ENCODE peak calls at places on chromosomes 11 and 22, in four cellular contexts. O, B, L and U are unnamed samples.

GRCh38 chr11:13277719-13278619 is at the start of gene BMAL1:
- DNase-seq in O (peak), L (no peak), B (peak), U (peak)

GRCh38 chr11:127035812-127036211 is 35.2 kb upstream of the KIRREL3 start:
- DNase-seq in O (no peak), L (no peak), B (no peak), U (no peak)

GRCh38 chr11:64750361-64751054 is 6.6 kb upstream of the RASGRP2 start:
- DNase-seq in L (no peak), O (no peak), B (no peak), U (peak)

GRCh38 chr11:89436071-89436470 is 55.1 kb downstream of the NOX4 start:
- DNase-seq in B (no peak), L (peak), O (no peak), U (no peak)

GRCh38 chr11:13315517-13316432 is 38.2 kb downstream of the BMAL1 start:
- DNase-seq in B (no peak), L (no peak), O (no peak), U (no peak)

GRCh38 chr11:47248304-47248663 is 330 bp downstream of the ACP2 start:
- DNase-seq in O (no peak), B (no peak), L (no peak), U (no peak)

GRCh38 chr22:31313366-31314147 is 21.3 kb upstream of the PIK3IP1 start:
- DNase-seq in O (no peak), B (peak), L (peak), U (peak)

GRCh38 chr22:32803020-32803758 is 1.7 kb downstream of the TIMP3 start:
- DNase-seq in B (no peak), O (no peak), L (no peak), U (peak)

GRCh38 chr22:48945621-48946458 is 881.8 kb downstream of the BRD1 start:
- DNase-seq in B (no peak), L (no peak), O (peak), U (peak)

GRCh38 chr11:99419991-99420390 is 399.2 kb downstream of the CNTN5 start:
- DNase-seq in O (no peak), L (no peak), B (no peak), U (no peak)
- H3K27ac ChIP-seq in O (no peak), L (no peak), B (no peak), U (no peak)

DNA sequence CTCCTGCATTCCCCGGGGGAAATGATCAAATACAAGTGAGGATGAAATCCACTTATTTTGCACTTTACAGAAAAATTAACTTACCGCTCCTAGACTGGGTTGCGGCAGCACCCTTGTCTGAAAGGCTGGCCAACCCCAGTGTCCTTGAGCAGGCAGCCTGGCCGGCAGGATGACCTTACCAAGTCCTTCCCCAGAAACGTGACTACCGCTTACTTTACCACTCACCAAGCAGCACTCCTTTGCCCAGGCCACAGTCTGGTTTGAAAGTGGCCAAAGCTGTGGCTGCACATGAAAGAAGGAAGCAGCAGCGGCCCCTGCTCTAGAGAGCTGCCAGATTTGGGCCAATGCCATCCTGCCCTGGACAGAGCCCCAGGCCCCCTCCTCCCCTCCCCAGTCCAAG is 20.3 kb downstream of the MYH9 start:
- DNase-seq in O (no peak), L (no peak), B (peak), U (no peak)
- H3K4me3 ChIP-seq in O (peak), L (peak), B (no peak), U (peak)

GRCh38 chr11:93694586-93694985 is 33.1 kb downstream of the CEP295 start:
- DNase-seq in L (no peak), B (no peak), O (no peak), U (no peak)

GRCh38 chr11:93689166-93689734 is 27.8 kb downstream of the CEP295 start:
- DNase-seq in L (no peak), B (no peak), O (no peak), U (no peak)

DNA sequence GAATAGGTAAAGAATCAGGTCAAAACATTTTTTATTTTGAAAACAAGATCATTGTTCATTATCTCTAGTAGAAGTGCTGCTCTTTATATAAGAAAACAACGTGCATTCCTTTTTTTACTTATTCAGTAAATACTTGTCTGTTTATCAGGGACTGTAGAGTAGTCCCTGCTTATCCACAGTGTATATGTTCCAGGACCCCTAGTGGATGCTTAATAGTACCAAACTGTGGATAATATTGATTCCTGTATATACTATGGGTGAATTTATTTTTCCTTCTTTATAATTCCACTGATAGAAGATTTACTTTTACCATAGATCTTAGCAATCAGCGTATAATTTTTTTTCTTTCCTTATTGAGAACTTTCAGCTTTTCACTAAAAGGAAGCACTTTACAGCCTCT is 32.6 kb downstream of the CEP295 start:
- DNase-seq in O (no peak), B (no peak), L (no peak), U (no peak)
- TF ChIP-seq CTCF in O (no peak), B (no peak), L (peak), U (no peak)

GRCh38 chr11:58671946-58672345 is 49.5 kb downstream of the CNTF start:
- DNase-seq in B (no peak), O (no peak), L (no peak), U (no peak)
- H3K27ac ChIP-seq in B (no peak), O (no peak), L (no peak), U (no peak)

GRCh38 chr22:38501797-38502672 is 4.1 kb downstream of the DDX17 start:
- DNase-seq in O (no peak), L (no peak), B (no peak), U (no peak)
- H3K4me3 ChIP-seq in O (peak), L (peak), B (no peak), U (no peak)

GRCh38 chr11:96943970-96944369 is 554.2 kb downstream of the JRKL start:
- DNase-seq in O (no peak), B (no peak), L (no peak), U (no peak)
- TF ChIP-seq CTCF in O (no peak), B (no peak), L (no peak), U (no peak)

DNA sequence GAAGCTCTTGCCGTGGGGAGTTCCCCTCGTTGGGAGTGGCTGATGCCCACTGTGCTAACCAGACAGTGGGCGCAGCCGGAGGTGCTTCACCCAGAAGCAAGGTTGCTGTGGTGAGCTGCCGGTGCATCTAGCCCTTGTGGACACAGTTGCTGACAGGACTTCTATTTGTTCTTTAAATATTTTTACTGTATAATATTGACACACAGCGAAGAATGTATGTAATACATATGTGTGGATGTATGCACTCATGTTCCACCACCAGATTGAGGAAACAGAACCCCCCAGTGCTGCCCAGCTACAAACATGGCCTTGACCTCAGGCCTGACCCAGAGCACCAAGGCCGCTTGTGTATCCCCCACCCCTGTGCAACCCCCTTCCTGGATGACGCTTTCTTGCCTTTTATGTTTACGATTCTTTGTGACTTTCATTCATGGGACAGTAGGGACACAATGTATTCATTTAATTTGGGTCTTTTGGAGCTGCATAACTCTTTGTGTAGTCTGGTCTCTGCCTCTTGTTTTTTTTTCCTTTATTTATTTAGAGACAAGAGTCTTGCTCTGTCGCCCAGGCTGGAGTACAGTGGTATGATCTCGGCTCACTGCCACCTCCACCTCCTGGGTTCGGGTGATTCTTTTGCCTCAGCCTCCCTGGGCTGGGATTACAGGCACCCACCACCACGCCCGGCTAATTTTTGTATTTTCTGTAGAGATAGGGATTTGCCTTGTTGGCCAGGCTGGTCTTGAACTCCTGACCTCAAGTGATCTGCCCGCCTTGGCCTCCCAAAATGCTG is 132.6 kb downstream of the TBC1D22A start:
- DNase-seq in L (no peak), O (no peak), B (no peak), U (no peak)
- H3K27ac ChIP-seq in L (no peak), O (no peak), B (peak), U (peak)

GRCh38 chr11:2266586-2267305 is 3.6 kb downstream of the ASCL2 start:
- DNase-seq in O (peak), L (no peak), B (no peak), U (no peak)

GRCh38 chr11:2269601-2270321 is 627 bp downstream of the ASCL2 start:
- DNase-seq in L (peak), O (peak), B (peak), U (no peak)

GRCh38 chr11:2268911-2269600 is 1.3 kb downstream of the ASCL2 start:
- DNase-seq in B (peak), L (no peak), O (peak), U (no peak)

GRCh38 chr11:2267306-2267861 is 3.0 kb downstream of the ASCL2 start:
- DNase-seq in L (no peak), B (no peak), O (peak), U (no peak)

DNA sequence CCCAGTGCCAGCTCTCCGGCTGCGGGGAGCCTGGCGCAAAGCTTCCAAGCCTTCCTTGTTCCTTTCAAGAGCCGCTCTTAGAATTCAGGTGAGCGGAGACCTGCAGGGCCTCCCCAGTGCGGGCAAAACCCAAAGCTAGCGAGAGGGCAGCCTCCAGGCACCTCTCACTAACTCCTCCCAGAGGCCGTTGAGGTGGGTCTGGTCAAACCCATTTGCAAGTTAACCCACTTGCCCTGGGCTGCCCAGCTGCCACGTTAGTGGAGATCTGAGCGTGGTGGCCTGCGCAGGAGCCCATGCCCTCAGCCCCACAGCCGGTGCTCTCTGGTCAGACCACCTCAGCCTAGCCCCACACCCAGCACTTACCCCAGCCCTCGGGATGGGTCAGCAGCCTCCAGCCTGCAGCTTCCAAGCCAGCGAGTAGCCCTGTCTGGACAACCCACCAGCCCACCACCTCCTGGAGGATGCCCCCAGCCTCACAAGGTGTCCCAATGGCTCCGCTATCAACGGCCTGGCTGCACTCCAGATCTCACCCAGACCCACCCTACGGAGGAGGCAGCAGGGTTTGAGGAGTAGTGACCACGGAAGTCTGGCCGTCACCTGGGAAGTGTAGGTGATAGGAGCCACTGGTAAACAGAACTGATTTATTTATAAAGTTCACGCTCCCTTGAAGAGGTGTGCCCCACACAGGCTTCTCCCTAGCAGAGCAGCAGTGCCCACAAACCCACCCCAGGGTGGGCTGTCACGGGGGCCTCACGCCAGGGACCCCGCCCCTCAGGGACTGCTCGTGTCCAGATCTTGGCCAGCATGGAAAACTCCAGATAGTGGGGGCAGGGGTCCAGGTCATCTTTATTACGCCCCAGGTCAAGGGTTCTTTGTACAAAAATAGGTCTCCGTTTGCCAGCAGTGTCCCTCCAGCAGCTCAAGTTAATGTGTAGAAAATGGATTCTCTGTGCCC is 2.2 kb downstream of the ASCL2 start:
- DNase-seq in B (no peak), O (peak), L (no peak), U (no peak)
- H3K4me3 ChIP-seq in B (no peak), O (peak), L (no peak), U (peak)